ENCODE peak calls at places on chromosomes 1 and 21, in four cellular contexts. One of them, this sample, is unnamed.

GRCh38 chr1:230026572-230026971 is 40.5 kb upstream of the GALNT2 start:
- DNase-seq in mammary epithelial cell: no peak
- DNase-seq in psoas muscle: no peak
- DNase-seq in ascending aorta: no peak
- DNase-seq in this sample: no peak

GRCh38 chr1:164576311-164577271 is 17.6 kb downstream of the PBX1 start:
- DNase-seq in mammary epithelial cell: no peak
- DNase-seq in psoas muscle: peak
- DNase-seq in ascending aorta: peak
- DNase-seq in this sample: no peak

GRCh38 chr1:91876040-91876470 is 9.9 kb downstream of the TGFBR3 start:
- DNase-seq in mammary epithelial cell: no peak
- DNase-seq in psoas muscle: no peak
- DNase-seq in ascending aorta: no peak
- DNase-seq in this sample: no peak

GRCh38 chr1:36156329-36157114 is 562 bp downstream of the MAP7D1 start:
- DNase-seq in mammary epithelial cell: peak
- DNase-seq in psoas muscle: peak
- DNase-seq in ascending aorta: peak
- DNase-seq in this sample: peak

GRCh38 chr1:247330548-247331171 is 1.0 kb downstream of the ZNF496 start:
- DNase-seq in mammary epithelial cell: peak
- DNase-seq in psoas muscle: no peak
- DNase-seq in ascending aorta: no peak
- DNase-seq in this sample: no peak

GRCh38 chr1:238115852-238116251 is 225.1 kb upstream of the ZP4 start:
- DNase-seq in mammary epithelial cell: no peak
- DNase-seq in psoas muscle: no peak
- DNase-seq in ascending aorta: no peak
- DNase-seq in this sample: no peak

GRCh38 chr1:11602424-11602823 is 51.8 kb downstream of the FBXO2 start:
- DNase-seq in mammary epithelial cell: no peak
- DNase-seq in psoas muscle: no peak
- DNase-seq in ascending aorta: no peak
- DNase-seq in this sample: no peak

GRCh38 chr1:239811211-239811902 is 280.3 kb upstream of the FMN2 start:
- DNase-seq in mammary epithelial cell: no peak
- DNase-seq in psoas muscle: no peak
- DNase-seq in ascending aorta: no peak
- DNase-seq in this sample: no peak

GRCh38 chr1:117886101-117886795 is 43.2 kb downstream of the GDAP2 start:
- DNase-seq in mammary epithelial cell: peak
- DNase-seq in psoas muscle: no peak
- DNase-seq in ascending aorta: no peak
- DNase-seq in this sample: no peak

GRCh38 chr1:228407118-228408040 is 744 bp upstream of the TRIM11 start:
- DNase-seq in mammary epithelial cell: no peak
- DNase-seq in psoas muscle: no peak
- DNase-seq in ascending aorta: no peak
- DNase-seq in this sample: no peak

GRCh38 chr1:9025474-9025873 is 749 bp downstream of the SLC2A7 start:
- DNase-seq in mammary epithelial cell: no peak
- DNase-seq in psoas muscle: no peak
- DNase-seq in ascending aorta: no peak
- DNase-seq in this sample: no peak

GRCh38 chr1:24635195-24635843 is 7.8 kb upstream of the SRRM1 start:
- DNase-seq in mammary epithelial cell: peak
- DNase-seq in psoas muscle: no peak
- DNase-seq in ascending aorta: no peak
- DNase-seq in this sample: no peak

GRCh38 chr1:69976896-69977295 is 228.5 kb downstream of the LRRC40 start:
- DNase-seq in mammary epithelial cell: peak
- DNase-seq in psoas muscle: no peak
- DNase-seq in ascending aorta: no peak
- DNase-seq in this sample: no peak

GRCh38 chr1:8211620-8212442 is 106.1 kb upstream of the SLC45A1 start:
- DNase-seq in mammary epithelial cell: peak
- DNase-seq in psoas muscle: peak
- DNase-seq in ascending aorta: peak
- DNase-seq in this sample: no peak

GRCh38 chr1:202578001-202578500 is 132.2 kb downstream of the SYT2 start:
- DNase-seq in mammary epithelial cell: peak
- DNase-seq in psoas muscle: no peak
- DNase-seq in ascending aorta: no peak
- DNase-seq in this sample: no peak

GRCh38 chr21:40433575-40433974 is 413.4 kb downstream of the DSCAM start:
- DNase-seq in mammary epithelial cell: peak
- DNase-seq in psoas muscle: no peak
- DNase-seq in ascending aorta: no peak
- DNase-seq in this sample: no peak

GRCh38 chr21:45595574-45596295 is 47.8 kb upstream of the PCBP3 start:
- DNase-seq in mammary epithelial cell: no peak
- DNase-seq in psoas muscle: no peak
- DNase-seq in ascending aorta: no peak
- DNase-seq in this sample: no peak

GRCh38 chr1:158199840-158200239 is 19.1 kb downstream of the CD1D start:
- DNase-seq in mammary epithelial cell: peak
- DNase-seq in psoas muscle: no peak
- DNase-seq in ascending aorta: no peak
- DNase-seq in this sample: no peak

GRCh38 chr1:15574741-15575140 is 10.1 kb downstream of the AGMAT start:
- DNase-seq in mammary epithelial cell: no peak
- DNase-seq in psoas muscle: no peak
- DNase-seq in ascending aorta: no peak
- DNase-seq in this sample: peak

DNA sequence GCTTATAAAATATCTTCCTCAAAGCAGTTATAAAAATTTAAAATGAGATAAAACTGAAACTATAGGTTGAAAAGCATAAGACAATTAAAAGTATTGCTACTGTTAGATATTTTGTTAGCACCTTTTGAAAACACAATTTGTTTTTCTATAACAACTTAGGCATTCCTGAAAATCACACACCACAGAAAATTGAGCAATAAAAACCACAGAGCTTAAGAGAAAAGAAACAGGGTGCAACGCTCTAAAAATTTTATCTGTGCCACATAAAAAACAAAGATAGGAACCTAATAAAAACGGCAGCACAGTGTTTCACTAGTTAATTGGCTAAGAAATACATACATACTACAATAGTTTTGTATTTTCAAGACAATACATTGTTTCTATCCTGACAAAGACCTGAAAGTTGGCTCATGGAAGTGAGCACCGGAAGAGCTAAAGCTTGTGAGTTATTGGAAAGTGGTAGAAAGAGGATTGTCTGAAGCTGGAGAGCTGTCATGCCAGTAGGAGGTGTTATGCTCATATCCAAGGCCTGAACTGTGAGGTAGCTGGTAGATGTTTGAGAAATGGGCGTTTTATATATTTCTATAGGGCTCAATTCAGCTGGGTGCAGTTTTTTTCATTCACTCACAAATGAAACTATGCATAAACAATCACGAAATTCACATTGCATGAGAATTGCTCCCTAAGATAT is 45.8 kb downstream of the RGS7 start:
- DNase-seq in mammary epithelial cell: no peak
- DNase-seq in psoas muscle: no peak
- DNase-seq in ascending aorta: no peak
- DNase-seq in this sample: no peak
- TF ChIP-seq CTCF in mammary epithelial cell: no peak
- TF ChIP-seq CTCF in psoas muscle: no peak
- TF ChIP-seq CTCF in ascending aorta: no peak
- TF ChIP-seq CTCF in this sample: no peak

DNA sequence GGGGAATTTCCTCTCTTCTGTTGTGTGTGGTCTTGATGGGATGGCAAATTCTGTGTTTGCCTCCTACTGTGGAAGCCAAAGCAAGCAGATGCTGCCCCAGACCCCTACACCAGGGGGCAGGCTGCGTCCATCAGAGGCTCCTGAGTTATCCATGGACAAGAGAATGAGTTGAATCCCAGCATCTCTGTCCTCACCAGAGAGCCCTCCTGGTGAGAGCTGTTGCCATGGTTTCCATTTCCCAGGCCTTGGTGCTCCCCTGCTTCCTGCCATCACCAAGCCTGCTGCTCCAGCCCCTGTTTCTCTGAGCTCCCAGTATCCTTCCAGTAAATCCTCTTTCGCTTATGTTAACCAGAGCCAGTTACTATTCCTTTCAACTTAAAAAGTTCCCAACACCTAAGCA is 20.4 kb upstream of the GNG12 start:
- DNase-seq in mammary epithelial cell: peak
- DNase-seq in psoas muscle: peak
- DNase-seq in ascending aorta: no peak
- DNase-seq in this sample: peak
- TF ChIP-seq CTCF in mammary epithelial cell: peak
- TF ChIP-seq CTCF in psoas muscle: peak
- TF ChIP-seq CTCF in ascending aorta: no peak
- TF ChIP-seq CTCF in this sample: peak

GRCh38 chr1:94417962-94418663 is at the start of gene ABCD3:
- DNase-seq in mammary epithelial cell: peak
- DNase-seq in psoas muscle: peak
- DNase-seq in ascending aorta: peak
- DNase-seq in this sample: peak
- TF ChIP-seq CTCF in mammary epithelial cell: no peak
- TF ChIP-seq CTCF in psoas muscle: no peak
- TF ChIP-seq CTCF in ascending aorta: no peak
- TF ChIP-seq CTCF in this sample: no peak

GRCh38 chr1:215677112-215677511 is 110.0 kb downstream of the KCTD3 start:
- DNase-seq in mammary epithelial cell: no peak
- DNase-seq in psoas muscle: no peak
- DNase-seq in ascending aorta: no peak
- DNase-seq in this sample: no peak

GRCh38 chr1:215673943-215674342 is 106.8 kb downstream of the KCTD3 start:
- DNase-seq in mammary epithelial cell: no peak
- DNase-seq in psoas muscle: no peak
- DNase-seq in ascending aorta: no peak
- DNase-seq in this sample: no peak

GRCh38 chr1:215669806-215670485 is 102.8 kb downstream of the KCTD3 start:
- DNase-seq in mammary epithelial cell: no peak
- DNase-seq in psoas muscle: no peak
- DNase-seq in ascending aorta: no peak
- DNase-seq in this sample: no peak

GRCh38 chr1:215667796-215668195 is 100.7 kb downstream of the KCTD3 start:
- DNase-seq in mammary epithelial cell: no peak
- DNase-seq in psoas muscle: no peak
- DNase-seq in ascending aorta: no peak
- DNase-seq in this sample: no peak

GRCh38 chr1:215672482-215672881 is 105.4 kb downstream of the KCTD3 start:
- DNase-seq in mammary epithelial cell: no peak
- DNase-seq in psoas muscle: no peak
- DNase-seq in ascending aorta: no peak
- DNase-seq in this sample: no peak
- TF ChIP-seq CTCF in mammary epithelial cell: no peak
- TF ChIP-seq CTCF in psoas muscle: no peak
- TF ChIP-seq CTCF in ascending aorta: no peak
- TF ChIP-seq CTCF in this sample: no peak

GRCh38 chr1:219414250-219414649 is 198.7 kb downstream of the ZC3H11B start:
- DNase-seq in mammary epithelial cell: no peak
- DNase-seq in psoas muscle: no peak
- DNase-seq in ascending aorta: no peak
- DNase-seq in this sample: no peak
- TF ChIP-seq CTCF in mammary epithelial cell: no peak
- TF ChIP-seq CTCF in psoas muscle: no peak
- TF ChIP-seq CTCF in ascending aorta: no peak
- TF ChIP-seq CTCF in this sample: no peak

GRCh38 chr1:147670319-147671003 is at the start of gene ACP6:
- DNase-seq in mammary epithelial cell: peak
- DNase-seq in psoas muscle: peak
- DNase-seq in ascending aorta: peak
- DNase-seq in this sample: peak

GRCh38 chr1:147664206-147664605 is 6.1 kb downstream of the ACP6 start:
- DNase-seq in mammary epithelial cell: no peak
- DNase-seq in psoas muscle: no peak
- DNase-seq in ascending aorta: no peak
- DNase-seq in this sample: no peak

GRCh38 chr1:147669475-147670318 is 627 bp downstream of the ACP6 start:
- DNase-seq in mammary epithelial cell: peak
- DNase-seq in psoas muscle: peak
- DNase-seq in ascending aorta: peak
- DNase-seq in this sample: no peak

GRCh38 chr1:147665521-147665920 is 4.8 kb downstream of the ACP6 start:
- DNase-seq in mammary epithelial cell: no peak
- DNase-seq in psoas muscle: no peak
- DNase-seq in ascending aorta: no peak
- DNase-seq in this sample: no peak
- TF ChIP-seq CTCF in mammary epithelial cell: peak
- TF ChIP-seq CTCF in psoas muscle: no peak
- TF ChIP-seq CTCF in ascending aorta: no peak
- TF ChIP-seq CTCF in this sample: no peak

This sample was measured in omental fat pad.